ENCODE peak calls at places on chromosomes 5 and 9, in five cellular contexts. One of them, this sample, is unnamed.

GRCh38 chr9:112249277-112249676 is 74.2 kb upstream of the SUSD1 start:
- DNase-seq in naive B cell: no peak
- DNase-seq in Peyer's patch: no peak
- DNase-seq in AG04449: no peak
- DNase-seq in activated naive CD4-positive, alpha-beta T cell treated with anti-CD3 and anti-CD28 coated beads, Interleukin-2, amount 50 U/mL, for 72 hours: no peak
- DNase-seq in this sample: no peak

GRCh38 chr9:128927731-128928411 is 7.1 kb downstream of the PHYHD1 start:
- DNase-seq in naive B cell: peak; percentile 42
- DNase-seq in activated naive CD4-positive, alpha-beta T cell treated with anti-CD3 and anti-CD28 coated beads, Interleukin-2, amount 50 U/mL, for 72 hours: peak; percentile 60
- DNase-seq in Peyer's patch: peak; percentile 43
- DNase-seq in AG04449: no peak
- DNase-seq in this sample: peak; percentile 60

GRCh38 chr5:169097374-169097831 is 203.5 kb downstream of the SLIT3 start:
- DNase-seq in AG04449: no peak
- DNase-seq in naive B cell: no peak
- DNase-seq in activated naive CD4-positive, alpha-beta T cell treated with anti-CD3 and anti-CD28 coated beads, Interleukin-2, amount 50 U/mL, for 72 hours: no peak
- DNase-seq in Peyer's patch: no peak
- DNase-seq in this sample: no peak

GRCh38 chr5:154421868-154422267 is 23.9 kb upstream of the SAP30L start:
- DNase-seq in activated naive CD4-positive, alpha-beta T cell treated with anti-CD3 and anti-CD28 coated beads, Interleukin-2, amount 50 U/mL, for 72 hours: no peak
- DNase-seq in AG04449: no peak
- DNase-seq in naive B cell: no peak
- DNase-seq in Peyer's patch: no peak
- DNase-seq in this sample: peak; percentile 60

GRCh38 chr9:101639785-101640437 is 45.1 kb upstream of the PPP3R2 start:
- DNase-seq in activated naive CD4-positive, alpha-beta T cell treated with anti-CD3 and anti-CD28 coated beads, Interleukin-2, amount 50 U/mL, for 72 hours: no peak
- DNase-seq in naive B cell: no peak
- DNase-seq in AG04449: no peak
- DNase-seq in Peyer's patch: no peak
- DNase-seq in this sample: no peak

GRCh38 chr5:40227366-40227765 is 452.3 kb upstream of the PTGER4 start:
- DNase-seq in AG04449: no peak
- DNase-seq in naive B cell: no peak
- DNase-seq in Peyer's patch: no peak
- DNase-seq in activated naive CD4-positive, alpha-beta T cell treated with anti-CD3 and anti-CD28 coated beads, Interleukin-2, amount 50 U/mL, for 72 hours: no peak
- DNase-seq in this sample: no peak

GRCh38 chr5:135487839-135488514 is 35.8 kb upstream of the TIFAB start:
- DNase-seq in naive B cell: no peak
- DNase-seq in AG04449: no peak
- DNase-seq in activated naive CD4-positive, alpha-beta T cell treated with anti-CD3 and anti-CD28 coated beads, Interleukin-2, amount 50 U/mL, for 72 hours: no peak
- DNase-seq in Peyer's patch: no peak
- DNase-seq in this sample: no peak

GRCh38 chr5:108730617-108731340 is 16.9 kb upstream of the FER start:
- DNase-seq in Peyer's patch: no peak
- DNase-seq in activated naive CD4-positive, alpha-beta T cell treated with anti-CD3 and anti-CD28 coated beads, Interleukin-2, amount 50 U/mL, for 72 hours: no peak
- DNase-seq in naive B cell: peak; percentile 36
- DNase-seq in AG04449: no peak
- DNase-seq in this sample: peak; percentile 55

GRCh38 chr5:1255081-1255561 is 29.9 kb downstream of the SLC6A18 start:
- DNase-seq in Peyer's patch: peak; percentile 26
- DNase-seq in naive B cell: no peak
- DNase-seq in activated naive CD4-positive, alpha-beta T cell treated with anti-CD3 and anti-CD28 coated beads, Interleukin-2, amount 50 U/mL, for 72 hours: peak; percentile 36
- DNase-seq in AG04449: no peak
- DNase-seq in this sample: no peak

GRCh38 chr5:176371621-176372539 is 6.6 kb downstream of the ARL10 start:
- DNase-seq in Peyer's patch: no peak
- DNase-seq in naive B cell: no peak
- DNase-seq in AG04449: no peak
- DNase-seq in activated naive CD4-positive, alpha-beta T cell treated with anti-CD3 and anti-CD28 coated beads, Interleukin-2, amount 50 U/mL, for 72 hours: no peak
- DNase-seq in this sample: no peak

GRCh38 chr5:121525731-121526130 is 326.0 kb upstream of the FTMT start:
- DNase-seq in Peyer's patch: no peak
- DNase-seq in AG04449: no peak
- DNase-seq in activated naive CD4-positive, alpha-beta T cell treated with anti-CD3 and anti-CD28 coated beads, Interleukin-2, amount 50 U/mL, for 72 hours: no peak
- DNase-seq in naive B cell: no peak
- DNase-seq in this sample: no peak

GRCh38 chr5:148697177-148697820 is 43.0 kb upstream of the HTR4 start:
- DNase-seq in Peyer's patch: no peak
- DNase-seq in naive B cell: no peak
- DNase-seq in activated naive CD4-positive, alpha-beta T cell treated with anti-CD3 and anti-CD28 coated beads, Interleukin-2, amount 50 U/mL, for 72 hours: no peak
- DNase-seq in AG04449: peak; percentile 31
- DNase-seq in this sample: no peak

GRCh38 chr5:9529041-9529480 is 16.8 kb downstream of the SEMA5A start:
- DNase-seq in AG04449: no peak
- DNase-seq in Peyer's patch: no peak
- DNase-seq in naive B cell: no peak
- DNase-seq in activated naive CD4-positive, alpha-beta T cell treated with anti-CD3 and anti-CD28 coated beads, Interleukin-2, amount 50 U/mL, for 72 hours: no peak
- DNase-seq in this sample: no peak

GRCh38 chr5:154366353-154366752 is 79.4 kb upstream of the SAP30L start:
- DNase-seq in activated naive CD4-positive, alpha-beta T cell treated with anti-CD3 and anti-CD28 coated beads, Interleukin-2, amount 50 U/mL, for 72 hours: no peak
- DNase-seq in AG04449: no peak
- DNase-seq in naive B cell: no peak
- DNase-seq in Peyer's patch: no peak
- DNase-seq in this sample: no peak

GRCh38 chr5:169786219-169786618 is 149.1 kb downstream of the DOCK2 start:
- DNase-seq in AG04449: no peak
- DNase-seq in naive B cell: no peak
- DNase-seq in Peyer's patch: no peak
- DNase-seq in activated naive CD4-positive, alpha-beta T cell treated with anti-CD3 and anti-CD28 coated beads, Interleukin-2, amount 50 U/mL, for 72 hours: no peak
- DNase-seq in this sample: no peak

GRCh38 chr5:136766456-136766855 is 401.1 kb upstream of the TRPC7 start:
- DNase-seq in AG04449: no peak
- DNase-seq in Peyer's patch: no peak
- DNase-seq in naive B cell: no peak
- DNase-seq in activated naive CD4-positive, alpha-beta T cell treated with anti-CD3 and anti-CD28 coated beads, Interleukin-2, amount 50 U/mL, for 72 hours: no peak
- DNase-seq in this sample: no peak

GRCh38 chr9:98607787-98608186 is 100.9 kb downstream of the GABBR2 start:
- DNase-seq in Peyer's patch: no peak
- DNase-seq in AG04449: peak; percentile 17
- DNase-seq in naive B cell: no peak
- DNase-seq in activated naive CD4-positive, alpha-beta T cell treated with anti-CD3 and anti-CD28 coated beads, Interleukin-2, amount 50 U/mL, for 72 hours: no peak
- DNase-seq in this sample: no peak

GRCh38 chr5:178420424-178420823 is 169.8 kb downstream of the COL23A1 start:
- DNase-seq in activated naive CD4-positive, alpha-beta T cell treated with anti-CD3 and anti-CD28 coated beads, Interleukin-2, amount 50 U/mL, for 72 hours: no peak
- DNase-seq in naive B cell: no peak
- DNase-seq in Peyer's patch: no peak
- DNase-seq in AG04449: no peak
- DNase-seq in this sample: no peak

GRCh38 chr5:78129632-78130031 is 164.9 kb downstream of the AP3B1 start:
- DNase-seq in naive B cell: no peak
- DNase-seq in activated naive CD4-positive, alpha-beta T cell treated with anti-CD3 and anti-CD28 coated beads, Interleukin-2, amount 50 U/mL, for 72 hours: no peak
- DNase-seq in Peyer's patch: no peak
- DNase-seq in AG04449: no peak
- DNase-seq in this sample: no peak

GRCh38 chr9:21782207-21782606 is 20.2 kb upstream of the MTAP start:
- DNase-seq in activated naive CD4-positive, alpha-beta T cell treated with anti-CD3 and anti-CD28 coated beads, Interleukin-2, amount 50 U/mL, for 72 hours: no peak
- DNase-seq in AG04449: no peak
- DNase-seq in Peyer's patch: no peak
- DNase-seq in naive B cell: no peak
- DNase-seq in this sample: no peak

GRCh38 chr5:172818081-172818480 is 16.0 kb upstream of the ERGIC1 start:
- DNase-seq in activated naive CD4-positive, alpha-beta T cell treated with anti-CD3 and anti-CD28 coated beads, Interleukin-2, amount 50 U/mL, for 72 hours: no peak
- DNase-seq in Peyer's patch: no peak
- DNase-seq in AG04449: no peak
- DNase-seq in naive B cell: no peak
- DNase-seq in this sample: no peak

GRCh38 chr5:1757511-1757910 is 42.1 kb downstream of the MRPL36 start:
- DNase-seq in AG04449: no peak
- DNase-seq in Peyer's patch: no peak
- DNase-seq in activated naive CD4-positive, alpha-beta T cell treated with anti-CD3 and anti-CD28 coated beads, Interleukin-2, amount 50 U/mL, for 72 hours: no peak
- DNase-seq in naive B cell: no peak
- DNase-seq in this sample: no peak

GRCh38 chr9:32486839-32487562 is 39.0 kb downstream of the RIGI start:
- DNase-seq in activated naive CD4-positive, alpha-beta T cell treated with anti-CD3 and anti-CD28 coated beads, Interleukin-2, amount 50 U/mL, for 72 hours: no peak
- DNase-seq in naive B cell: no peak
- DNase-seq in AG04449: peak; percentile 14
- DNase-seq in Peyer's patch: no peak
- DNase-seq in this sample: no peak

GRCh38 chr9:82247318-82247717 is 258.7 kb downstream of the SPATA31D1 start:
- DNase-seq in activated naive CD4-positive, alpha-beta T cell treated with anti-CD3 and anti-CD28 coated beads, Interleukin-2, amount 50 U/mL, for 72 hours: no peak
- DNase-seq in naive B cell: no peak
- DNase-seq in AG04449: no peak
- DNase-seq in Peyer's patch: no peak
- DNase-seq in this sample: no peak

This sample was measured in NAMALWA.